ENCODE peak calls at places on chromosome 21, in four cellular contexts. O is hepatocyte, I is prostate gland, X is pancreas. C is an unnamed sample. For H3K9me3, the result is how much of the 10 kb centered on the place peaks cover.

GRCh38 chr21:38913120-38913975 is 107.6 kb downstream of the ETS2 start:
- DNase-seq in O (peak), I (peak), X (peak), C (peak)

GRCh38 chr21:43352568-43353281 is 74.2 kb downstream of the SIK1 start:
- DNase-seq in O (no peak), I (no peak), X (no peak), C (no peak)

GRCh38 chr21:29154270-29154669 is 23.8 kb downstream of the MAP3K7CL start:
- DNase-seq in O (no peak), I (no peak), X (no peak), C (no peak)

GRCh38 chr21:26948194-26948593 is 18.7 kb downstream of the ADAMTS5 start:
- DNase-seq in O (no peak), I (no peak), X (no peak), C (no peak)

GRCh38 chr21:39630827-39631226 is 18.1 kb downstream of the B3GALT5 start:
- DNase-seq in O (no peak), I (no peak), X (no peak), C (no peak)

GRCh38 chr21:26148834-26149354 is 21.7 kb downstream of the APP start:
- DNase-seq in O (no peak), I (no peak), X (no peak), C (no peak)

GRCh38 chr21:41319273-41319672 is 2.7 kb downstream of the FAM3B start:
- DNase-seq in O (peak), I (no peak), X (no peak), C (no peak)

GRCh38 chr21:34792504-34793089 is 123.8 kb downstream of the CLIC6 start:
- DNase-seq in O (no peak), I (no peak), X (no peak), C (peak)

GRCh38 chr21:38067086-38067739 is 151.0 kb upstream of the KCNJ6 start:
- DNase-seq in O (no peak), I (no peak), X (no peak), C (peak)

GRCh38 chr21:41482321-41482720 is 25.6 kb downstream of the TMPRSS2 start:
- DNase-seq in O (no peak), I (no peak), X (no peak), C (no peak)

GRCh38 chr21:38056481-38056880 is 140.2 kb upstream of the KCNJ6 start:
- DNase-seq in O (no peak), I (no peak), X (no peak), C (no peak)

GRCh38 chr21:41632748-41633475 is 125.0 kb upstream of the TMPRSS2 start:
- DNase-seq in O (no peak), I (no peak), X (no peak), C (no peak)

GRCh38 chr21:42237577-42237976 is 18.6 kb downstream of the ABCG1 start:
- DNase-seq in O (no peak), I (no peak), X (peak), C (no peak)

GRCh38 chr21:38266732-38267131 is 9.9 kb downstream of the KCNJ15 start:
- DNase-seq in O (no peak), I (no peak), X (no peak), C (no peak)

GRCh38 chr21:28605138-28605537 is 387.5 kb downstream of the LTN1 start:
- DNase-seq in O (no peak), I (no peak), X (no peak), C (no peak)

GRCh38 chr21:40118527-40118926 is 251.3 kb downstream of the PCP4 start:
- DNase-seq in O (no peak), I (no peak), X (no peak), C (no peak)

GRCh38 chr21:39863111-39863510 is 4.1 kb upstream of the PCP4 start:
- DNase-seq in O (no peak), I (no peak), X (no peak), C (peak)

GRCh38 chr21:15617968-15618367 is 111.8 kb upstream of the USP25 start:
- DNase-seq in O (no peak), I (no peak), X (no peak), C (peak)

GRCh38 chr21:21262048-21262447 is 263.8 kb downstream of the NCAM2 start:
- DNase-seq in O (no peak), I (no peak), X (no peak), C (no peak)

GRCh38 chr21:33754493-33754892 is 112.2 kb downstream of the ITSN1 start:
- DNase-seq in O (no peak), I (no peak), X (no peak), C (no peak)
- H3K27ac ChIP-seq in O (no peak), I (no peak), X (no peak), C (no peak)

GRCh38 chr21:45670731-45671130 is 27.2 kb downstream of the PCBP3 start:
- DNase-seq in O (no peak), I (no peak), X (no peak), C (peak)
- H3K9me3 ChIP-seq in O (under half), I (under half), X (under half), C (under half)

GRCh38 chr21:18249542-18250152 is 5.0 kb downstream of the CHODL start:
- DNase-seq in O (no peak), I (no peak), X (no peak), C (no peak)

GRCh38 chr21:18248171-18248570 is 3.5 kb downstream of the CHODL start:
- DNase-seq in O (no peak), I (no peak), X (no peak), C (no peak)

GRCh38 chr21:18245493-18245967 is 897 bp downstream of the CHODL start:
- DNase-seq in O (peak), I (no peak), X (no peak), C (no peak)

DNA sequence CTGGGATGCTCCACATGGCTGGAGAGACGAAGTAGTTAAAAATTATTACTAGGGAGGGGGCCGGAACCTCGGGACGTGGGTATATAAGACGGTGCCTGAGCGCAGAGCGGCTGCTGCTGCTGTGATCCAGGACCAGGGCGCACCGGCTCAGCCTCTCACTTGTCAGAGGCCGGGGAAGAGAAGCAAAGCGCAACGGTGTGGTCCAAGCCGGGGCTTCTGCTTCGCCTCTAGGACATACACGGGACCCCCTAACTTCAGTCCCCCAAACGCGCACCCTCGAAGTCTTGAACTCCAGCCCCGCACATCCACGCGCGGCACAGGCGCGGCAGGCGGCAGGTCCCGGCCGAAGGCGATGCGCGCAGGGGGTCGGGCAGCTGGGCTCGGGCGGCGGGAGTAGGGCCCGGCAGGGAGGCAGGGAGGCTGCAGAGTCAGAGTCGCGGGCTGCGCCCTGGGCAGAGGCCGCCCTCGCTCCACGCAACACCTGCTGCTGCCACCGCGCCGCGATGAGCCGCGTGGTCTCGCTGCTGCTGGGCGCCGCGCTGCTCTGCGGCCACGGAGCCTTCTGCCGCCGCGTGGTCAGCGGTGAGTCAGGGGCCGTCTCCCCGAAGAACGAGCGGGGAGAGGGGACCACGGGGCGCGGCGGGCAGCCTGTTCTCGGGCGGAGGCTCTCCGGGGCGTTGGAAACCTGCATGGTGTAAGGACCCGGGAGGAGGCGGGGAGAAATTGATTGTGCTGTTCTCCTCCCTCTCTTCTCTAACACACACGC is at the start of gene CHODL:
- DNase-seq in O (peak), I (no peak), X (peak), C (no peak)
- H3K4me3 ChIP-seq in O (peak), I (peak), X (no peak), C (no peak)

DNA sequence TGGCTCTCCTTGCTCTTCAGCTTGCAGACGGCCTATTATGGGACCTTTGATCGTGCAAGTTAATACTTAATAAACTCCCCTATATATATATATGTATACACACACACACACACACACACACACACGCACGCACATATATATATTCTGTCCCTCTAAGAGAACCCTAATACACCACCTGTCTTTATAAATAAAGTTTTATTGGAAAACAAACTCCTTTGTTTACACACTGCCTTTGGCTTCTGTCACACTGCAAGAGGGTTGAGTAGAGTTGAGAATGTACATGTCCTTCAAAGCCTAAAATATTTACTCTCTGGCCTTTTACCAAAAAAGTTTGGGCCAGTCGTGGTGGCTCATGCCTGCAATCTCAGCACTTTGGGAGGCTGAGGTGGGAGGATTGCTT is 26.2 kb upstream of the SIM2 start:
- DNase-seq in O (no peak), I (no peak), X (no peak), C (no peak)
- H3K27ac ChIP-seq in O (no peak), I (no peak), X (no peak), C (no peak)

DNA sequence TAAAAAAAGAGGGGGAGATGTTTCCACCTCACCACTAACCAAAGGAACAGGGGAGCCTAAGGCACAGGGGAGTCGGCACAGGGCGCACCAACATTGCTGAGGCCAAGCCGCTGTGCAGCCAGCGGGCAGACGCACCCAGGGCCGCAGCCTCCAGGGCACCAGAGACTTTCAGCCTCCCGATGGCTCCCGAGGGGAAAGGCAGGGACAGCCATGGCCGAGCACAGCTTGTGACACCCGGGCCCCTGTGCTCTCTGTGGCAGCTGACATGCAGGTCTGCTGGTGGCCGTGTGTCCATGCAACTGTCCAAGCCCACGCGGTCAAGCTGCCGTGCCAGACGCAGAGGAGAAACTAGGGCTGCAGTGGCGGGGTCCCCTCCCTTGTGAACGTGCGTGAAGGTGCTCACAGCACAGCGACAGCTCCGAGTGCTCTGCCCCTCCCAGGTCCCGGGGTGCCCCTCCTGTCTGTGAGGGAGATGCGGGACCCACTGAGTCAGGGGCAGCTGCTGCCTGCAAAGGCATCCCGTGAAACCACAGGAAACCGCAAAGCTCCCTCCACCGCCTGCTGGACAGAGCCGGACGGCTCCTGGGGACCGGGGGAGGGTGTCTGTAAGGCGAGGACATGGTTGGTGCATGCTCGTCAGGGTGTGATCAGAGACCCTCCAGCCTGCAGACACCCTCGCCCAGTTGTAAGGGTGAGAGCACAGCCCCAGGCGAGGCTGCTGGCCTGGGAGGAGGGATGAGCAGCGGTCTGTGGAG is 2.5 kb downstream of the KRTAP10-11 start:
- DNase-seq in O (no peak), I (no peak), X (no peak), C (peak)
- H3K9me3 ChIP-seq in O (under half), I (under half), X (under half), C (under half)